ENCODE peak calls at places on chromosomes 1 and 21, in seven cellular contexts. H is mucosa of descending colon; R is CD8-positive, alpha-beta T cell; I is A549; A is PC-3; T is tibial artery; V is mammary epithelial cell. M is an unnamed sample.
A peak's percentile ranks its signal among the peaks of the same experiment; 100 is the strongest.

GRCh38 chr1:40315795-40316594 is 1.1 kb downstream of the COL9A2 start:
- DNase-seq in I (no peak), A (no peak), T (no peak), V (no peak), R (peak; percentile 26), H (peak; percentile 61), M (no peak)

GRCh38 chr1:217919683-217920502 is 288.7 kb downstream of the SPATA17 start:
- DNase-seq in H (no peak), T (no peak), R (no peak), A (no peak), V (no peak), I (no peak), M (no peak)

GRCh38 chr1:155284476-155284875 is 7.2 kb downstream of the HCN3 start:
- DNase-seq in T (no peak), A (no peak), H (no peak), R (no peak), I (no peak), V (no peak), M (no peak)

GRCh38 chr1:235583511-235584001 is 66.0 kb downstream of the GNG4 start:
- DNase-seq in I (peak; percentile 25), R (no peak), H (no peak), A (no peak), T (no peak), V (peak; percentile 20), M (no peak)

GRCh38 chr1:199742547-199742946 is 285.0 kb upstream of the NR5A2 start:
- DNase-seq in R (no peak), H (no peak), I (peak; percentile 80), A (peak; percentile 75), V (peak; percentile 89), T (no peak), M (no peak)

GRCh38 chr1:88237026-88237425 is 447.0 kb upstream of the PKN2 start:
- DNase-seq in A (no peak), T (no peak), V (no peak), I (no peak), R (no peak), H (no peak), M (no peak)

GRCh38 chr1:109788695-109789521 is 25.2 kb upstream of the EPS8L3 start:
- DNase-seq in H (peak; percentile 50), A (peak; percentile 39), R (no peak), T (peak; percentile 17), I (peak; percentile 58), V (no peak), M (peak; percentile 18)

GRCh38 chr1:20846461-20847374 is 59.6 kb upstream of the HP1BP3 start:
- DNase-seq in H (no peak), A (no peak), V (no peak), I (no peak), R (no peak), T (no peak), M (no peak)

GRCh38 chr1:165890684-165891083 is 63.3 kb downstream of the UCK2 start:
- DNase-seq in T (no peak), I (no peak), R (no peak), H (no peak), V (no peak), A (no peak), M (no peak)

GRCh38 chr1:7177021-7177420 is 391.8 kb downstream of the CAMTA1 start:
- DNase-seq in I (no peak), V (no peak), H (no peak), A (no peak), R (no peak), T (no peak), M (no peak)

GRCh38 chr1:95685091-95685490 is 451.1 kb downstream of the RWDD3 start:
- DNase-seq in A (no peak), I (no peak), R (no peak), H (no peak), V (no peak), T (no peak), M (no peak)

GRCh38 chr1:223076382-223076781 is 66.7 kb downstream of the TLR5 start:
- DNase-seq in I (no peak), R (no peak), H (no peak), A (no peak), V (no peak), T (no peak), M (no peak)

GRCh38 chr1:76147917-76148316 is 73.4 kb downstream of the ST6GALNAC3 start:
- DNase-seq in A (no peak), R (no peak), I (no peak), V (no peak), H (no peak), T (no peak), M (no peak)

GRCh38 chr1:155989992-155990325 is 11.6 kb upstream of the ARHGEF2 start:
- DNase-seq in I (no peak), R (no peak), H (no peak), T (no peak), V (no peak), A (no peak), M (no peak)

GRCh38 chr1:197967066-197967465 is 49.9 kb downstream of the LHX9 start:
- DNase-seq in I (no peak), T (no peak), H (no peak), R (no peak), A (peak; percentile 48), V (no peak), M (no peak)

GRCh38 chr21:43921979-43922945 is 57.2 kb downstream of the AGPAT3 start:
- DNase-seq in T (no peak), I (no peak), R (peak; percentile 77), A (no peak), V (no peak), H (no peak), M (no peak)

GRCh38 chr1:153626929-153627796 is at the start of gene S100A13:
- DNase-seq in H (peak; percentile 86), T (peak; percentile 83), I (peak; percentile 85), R (no peak), A (peak; percentile 97), V (peak; percentile 93), M (peak; percentile 84)

GRCh38 chr1:63276625-63277024 is 45.7 kb upstream of the FOXD3 start:
- DNase-seq in I (no peak), H (no peak), V (no peak), T (no peak), R (no peak), A (no peak), M (no peak)

GRCh38 chr1:114753143-114753542 is 4.6 kb downstream of the CSDE1 start:
- DNase-seq in T (no peak), R (no peak), A (no peak), V (no peak), H (no peak), I (no peak), M (no peak)

GRCh38 chr1:114750780-114751179 is 7.0 kb downstream of the CSDE1 start:
- DNase-seq in A (no peak), H (no peak), V (no peak), R (no peak), T (no peak), I (no peak), M (no peak)

GRCh38 chr1:114745351-114745750 is 12.4 kb downstream of the CSDE1 start:
- DNase-seq in A (no peak), T (no peak), H (no peak), V (peak; percentile 46), R (no peak), I (no peak), M (no peak)

GRCh38 chr1:114746450-114747121 is 11.2 kb downstream of the CSDE1 start:
- DNase-seq in V (no peak), I (no peak), A (no peak), R (no peak), T (no peak), H (no peak), M (no peak)

DNA sequence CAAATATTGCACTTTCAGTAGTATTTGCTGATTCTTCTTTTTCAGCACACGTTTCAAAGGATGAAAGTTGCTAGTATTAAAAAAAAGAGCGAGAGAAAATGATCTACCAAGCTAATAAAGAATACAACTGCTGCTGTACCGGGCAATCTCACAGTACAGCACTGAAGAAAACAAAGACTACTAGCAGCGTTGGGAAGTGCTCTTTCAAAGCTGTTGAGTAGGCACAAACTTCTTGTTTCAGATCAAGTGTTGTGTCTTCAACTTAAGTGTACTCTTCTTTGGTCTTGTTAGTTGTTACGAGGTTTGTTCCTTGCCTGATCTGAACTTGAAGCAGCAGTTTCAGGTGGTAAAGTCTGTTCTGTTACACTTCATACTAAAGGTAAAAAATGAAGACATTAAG is 7.9 kb downstream of the CSDE1 start:
- DNase-seq in T (no peak), A (no peak), R (no peak), I (no peak), H (no peak), V (no peak), M (no peak)
- H3K4me1 ChIP-seq in T (peaks cover 99% of the 10 kb centered on the region), A (peaks cover 3% of the 10 kb centered on the region), R (peaks cover 80% of the 10 kb centered on the region), I (peaks cover 14% of the 10 kb centered on the region), H (peaks cover 35% of the 10 kb centered on the region), V (peaks cover 4% of the 10 kb centered on the region), M (peaks cover 3% of the 10 kb centered on the region)

GRCh38 chr1:185193756-185194155 is 36.8 kb downstream of the SWT1 start:
- DNase-seq in I (no peak), R (no peak), H (no peak), T (no peak), V (no peak), A (no peak), M (no peak)
- H3K4me1 ChIP-seq in I (no peaks in the 10 kb centered on the region), R (no peaks in the 10 kb centered on the region), H (no peaks in the 10 kb centered on the region), T (no peaks in the 10 kb centered on the region), V (no peaks in the 10 kb centered on the region), A (no peaks in the 10 kb centered on the region), M (no peaks in the 10 kb centered on the region)

GRCh38 chr1:59635057-59635456 is 179.7 kb upstream of the HOOK1 start:
- DNase-seq in A (no peak), V (no peak), I (no peak), T (no peak), R (no peak), H (no peak), M (no peak)

GRCh38 chr1:59640851-59641250 is 173.9 kb upstream of the HOOK1 start:
- DNase-seq in A (no peak), V (no peak), H (no peak), R (no peak), T (no peak), I (no peak), M (no peak)

GRCh38 chr1:59641861-59642260 is 172.9 kb upstream of the HOOK1 start:
- DNase-seq in V (no peak), H (no peak), I (no peak), R (no peak), A (no peak), T (no peak), M (no peak)

GRCh38 chr1:59643526-59643925 is 171.2 kb upstream of the HOOK1 start:
- DNase-seq in T (no peak), A (no peak), I (no peak), R (no peak), H (no peak), V (no peak), M (no peak)

GRCh38 chr1:59638172-59638800 is 176.5 kb upstream of the HOOK1 start:
- DNase-seq in V (peak; percentile 36), I (no peak), A (no peak), T (no peak), H (no peak), R (no peak), M (no peak)
- H3K4me1 ChIP-seq in V (peaks cover 9% of the 10 kb centered on the region), I (no peaks in the 10 kb centered on the region), A (peaks cover 7% of the 10 kb centered on the region), T (peaks cover 7% of the 10 kb centered on the region), H (no peaks in the 10 kb centered on the region), R (no peaks in the 10 kb centered on the region), M (no peaks in the 10 kb centered on the region)

GRCh38 chr1:31510853-31511789 is 65.2 kb upstream of the TINAGL1 start:
- DNase-seq in V (peak; percentile 11), H (no peak), R (no peak), A (peak; percentile 38), T (no peak), I (no peak), M (peak; percentile 72)
- H3K4me1 ChIP-seq in V (peaks cover 2% of the 10 kb centered on the region), H (peaks cover 3% of the 10 kb centered on the region), R (peaks cover 2% of the 10 kb centered on the region), A (peaks cover 10% of the 10 kb centered on the region), T (no peaks in the 10 kb centered on the region), I (peaks cover 11% of the 10 kb centered on the region), M (no peaks in the 10 kb centered on the region)

GRCh38 chr1:161885013-161885412 is 118.9 kb downstream of the ATF6 start:
- DNase-seq in V (peak; percentile 79), H (no peak), A (peak; percentile 75), I (peak; percentile 17), T (peak; percentile 39), R (no peak), M (no peak)
- H3K4me1 ChIP-seq in V (peaks cover 13% of the 10 kb centered on the region), H (no peaks in the 10 kb centered on the region), A (peaks cover 23% of the 10 kb centered on the region), I (peaks cover 26% of the 10 kb centered on the region), T (peaks cover 16% of the 10 kb centered on the region), R (no peaks in the 10 kb centered on the region), M (no peaks in the 10 kb centered on the region)

M was measured in colonic mucosa.